ENCODE peak calls at places on chromosomes 5 and 9, in five cellular contexts. One of them, this sample, is unnamed.

GRCh38 chr5:146580237-146580636 is 64.2 kb upstream of the GPR151 start:
- DNase-seq in osteoblast: no peak
- DNase-seq in epithelial cell of proximal tubule: no peak
- DNase-seq in body of pancreas: no peak
- DNase-seq in lower lobe of right lung: no peak
- DNase-seq in this sample: no peak

GRCh38 chr5:34586117-34586885 is 69.8 kb upstream of the RAI14 start:
- DNase-seq in osteoblast: peak; percentile 79
- DNase-seq in epithelial cell of proximal tubule: peak; percentile 72
- DNase-seq in body of pancreas: no peak
- DNase-seq in lower lobe of right lung: no peak
- DNase-seq in this sample: no peak

GRCh38 chr9:99565203-99565602 is 256.5 kb upstream of the NR4A3 start:
- DNase-seq in osteoblast: no peak
- DNase-seq in epithelial cell of proximal tubule: no peak
- DNase-seq in body of pancreas: no peak
- DNase-seq in lower lobe of right lung: no peak
- DNase-seq in this sample: no peak

GRCh38 chr5:136750507-136750906 is 385.2 kb upstream of the TRPC7 start:
- DNase-seq in osteoblast: no peak
- DNase-seq in epithelial cell of proximal tubule: no peak
- DNase-seq in body of pancreas: no peak
- DNase-seq in lower lobe of right lung: no peak
- DNase-seq in this sample: no peak

GRCh38 chr9:129282308-129283211 is 104.5 kb upstream of the IER5L start:
- DNase-seq in osteoblast: peak; percentile 60
- DNase-seq in epithelial cell of proximal tubule: no peak
- DNase-seq in body of pancreas: peak; percentile 69
- DNase-seq in lower lobe of right lung: peak; percentile 59
- DNase-seq in this sample: peak; percentile 68

GRCh38 chr5:175590471-175590881 is 67.4 kb upstream of the HRH2 start:
- DNase-seq in osteoblast: peak; percentile 90
- DNase-seq in epithelial cell of proximal tubule: no peak
- DNase-seq in body of pancreas: no peak
- DNase-seq in lower lobe of right lung: no peak
- DNase-seq in this sample: no peak

GRCh38 chr5:17127743-17128231 is 89.6 kb upstream of the BASP1 start:
- DNase-seq in osteoblast: peak; percentile 88
- DNase-seq in epithelial cell of proximal tubule: no peak
- DNase-seq in body of pancreas: no peak
- DNase-seq in lower lobe of right lung: no peak
- DNase-seq in this sample: no peak

GRCh38 chr5:147887026-147887627 is 8.6 kb downstream of the SCGB3A2 start:
- DNase-seq in osteoblast: no peak
- DNase-seq in epithelial cell of proximal tubule: no peak
- DNase-seq in body of pancreas: peak; percentile 40
- DNase-seq in lower lobe of right lung: no peak
- DNase-seq in this sample: no peak

GRCh38 chr5:173941758-173942401 is 47.1 kb upstream of the C5orf47 start:
- DNase-seq in osteoblast: no peak
- DNase-seq in epithelial cell of proximal tubule: peak; percentile 67
- DNase-seq in body of pancreas: no peak
- DNase-seq in lower lobe of right lung: no peak
- DNase-seq in this sample: no peak

GRCh38 chr9:82810902-82811301 is 252.0 kb downstream of the RASEF start:
- DNase-seq in osteoblast: no peak
- DNase-seq in epithelial cell of proximal tubule: peak; percentile 59
- DNase-seq in body of pancreas: no peak
- DNase-seq in lower lobe of right lung: no peak
- DNase-seq in this sample: no peak

GRCh38 chr5:167511276-167511675 is 780.2 kb upstream of the WWC1 start:
- DNase-seq in osteoblast: no peak
- DNase-seq in epithelial cell of proximal tubule: no peak
- DNase-seq in body of pancreas: no peak
- DNase-seq in lower lobe of right lung: no peak
- DNase-seq in this sample: peak; percentile 5

GRCh38 chr9:93346240-93347112 is 105.0 kb upstream of the FAM120A start:
- DNase-seq in osteoblast: no peak
- DNase-seq in epithelial cell of proximal tubule: no peak
- DNase-seq in body of pancreas: no peak
- DNase-seq in lower lobe of right lung: no peak
- DNase-seq in this sample: peak; percentile 89

GRCh38 chr9:35759795-35760194 is 5.7 kb upstream of the MSMP start:
- DNase-seq in osteoblast: no peak
- DNase-seq in epithelial cell of proximal tubule: no peak
- DNase-seq in body of pancreas: no peak
- DNase-seq in lower lobe of right lung: no peak
- DNase-seq in this sample: no peak

GRCh38 chr9:98791147-98792095 is 4.9 kb downstream of the ANKS6 start:
- DNase-seq in osteoblast: peak; percentile 100
- DNase-seq in epithelial cell of proximal tubule: peak; percentile 83
- DNase-seq in body of pancreas: peak; percentile 83
- DNase-seq in lower lobe of right lung: peak; percentile 84
- DNase-seq in this sample: peak; percentile 93

GRCh38 chr9:92610470-92611420 is 59.2 kb downstream of the IPPK start:
- DNase-seq in osteoblast: no peak
- DNase-seq in epithelial cell of proximal tubule: no peak
- DNase-seq in body of pancreas: no peak
- DNase-seq in lower lobe of right lung: no peak
- DNase-seq in this sample: no peak

GRCh38 chr9:127162046-127162445 is 39.6 kb upstream of the ANGPTL2 start:
- DNase-seq in osteoblast: peak; percentile 54
- DNase-seq in epithelial cell of proximal tubule: no peak
- DNase-seq in body of pancreas: no peak
- DNase-seq in lower lobe of right lung: no peak
- DNase-seq in this sample: no peak

GRCh38 chr5:79133121-79133656 is 21.6 kb downstream of the BHMT start:
- DNase-seq in osteoblast: peak; percentile 73
- DNase-seq in epithelial cell of proximal tubule: no peak
- DNase-seq in body of pancreas: no peak
- DNase-seq in lower lobe of right lung: no peak
- DNase-seq in this sample: no peak

GRCh38 chr9:107983191-107983603 is 493.6 kb upstream of the KLF4 start:
- DNase-seq in osteoblast: peak; percentile 79
- DNase-seq in epithelial cell of proximal tubule: no peak
- DNase-seq in body of pancreas: no peak
- DNase-seq in lower lobe of right lung: no peak
- DNase-seq in this sample: no peak

GRCh38 chr5:124736814-124737186 is 9.6 kb downstream of the ZNF608 start:
- DNase-seq in osteoblast: no peak
- DNase-seq in epithelial cell of proximal tubule: no peak
- DNase-seq in body of pancreas: no peak
- DNase-seq in lower lobe of right lung: no peak
- DNase-seq in this sample: no peak

GRCh38 chr9:128160603-128160987 is 530 bp downstream of the BBLN start:
- DNase-seq in osteoblast: peak; percentile 87
- DNase-seq in epithelial cell of proximal tubule: no peak
- DNase-seq in body of pancreas: peak; percentile 22
- DNase-seq in lower lobe of right lung: no peak
- DNase-seq in this sample: peak; percentile 79

GRCh38 chr9:73011956-73012355 is 59.1 kb upstream of the ALDH1A1 start:
- DNase-seq in osteoblast: no peak
- DNase-seq in epithelial cell of proximal tubule: no peak
- DNase-seq in body of pancreas: no peak
- DNase-seq in lower lobe of right lung: no peak
- DNase-seq in this sample: no peak

GRCh38 chr5:110288766-110289165 is 437.7 kb downstream of the TMEM232 start:
- DNase-seq in osteoblast: peak; percentile 54
- DNase-seq in epithelial cell of proximal tubule: no peak
- DNase-seq in body of pancreas: no peak
- DNase-seq in lower lobe of right lung: no peak
- DNase-seq in this sample: no peak

GRCh38 chr9:23811633-23812032 is 14.4 kb downstream of the ELAVL2 start:
- DNase-seq in osteoblast: no peak
- DNase-seq in epithelial cell of proximal tubule: no peak
- DNase-seq in body of pancreas: no peak
- DNase-seq in lower lobe of right lung: no peak
- DNase-seq in this sample: no peak

GRCh38 chr9:36141288-36141687 is 4.8 kb downstream of the GLIPR2 start:
- DNase-seq in osteoblast: peak; percentile 86
- DNase-seq in epithelial cell of proximal tubule: no peak
- DNase-seq in body of pancreas: no peak
- DNase-seq in lower lobe of right lung: no peak
- DNase-seq in this sample: peak; percentile 76

GRCh38 chr5:41871866-41872265 is 1.6 kb upstream of the OXCT1 start:
- DNase-seq in osteoblast: peak; percentile 90
- DNase-seq in epithelial cell of proximal tubule: peak; percentile 68
- DNase-seq in body of pancreas: peak; percentile 48
- DNase-seq in lower lobe of right lung: no peak
- DNase-seq in this sample: no peak

GRCh38 chr5:122493091-122493775 is 181.2 kb downstream of the SNCAIP start:
- DNase-seq in osteoblast: no peak
- DNase-seq in epithelial cell of proximal tubule: no peak
- DNase-seq in body of pancreas: peak; percentile 83
- DNase-seq in lower lobe of right lung: no peak
- DNase-seq in this sample: no peak

GRCh38 chr9:112751059-112751795 is 667 bp downstream of the SNX30 start:
- DNase-seq in osteoblast: peak; percentile 97
- DNase-seq in epithelial cell of proximal tubule: no peak
- DNase-seq in body of pancreas: peak; percentile 44
- DNase-seq in lower lobe of right lung: peak; percentile 69
- DNase-seq in this sample: peak; percentile 87

GRCh38 chr5:38465702-38466443 is 90.6 kb downstream of the LIFR start:
- DNase-seq in osteoblast: peak; percentile 23
- DNase-seq in epithelial cell of proximal tubule: no peak
- DNase-seq in body of pancreas: no peak
- DNase-seq in lower lobe of right lung: no peak
- DNase-seq in this sample: no peak

GRCh38 chr5:38468202-38468656 is 88.2 kb downstream of the LIFR start:
- DNase-seq in osteoblast: peak; percentile 98
- DNase-seq in epithelial cell of proximal tubule: no peak
- DNase-seq in body of pancreas: no peak
- DNase-seq in lower lobe of right lung: no peak
- DNase-seq in this sample: no peak

GRCh38 chr5:38468978-38469706 is 87.3 kb downstream of the LIFR start:
- DNase-seq in osteoblast: peak; percentile 77
- DNase-seq in epithelial cell of proximal tubule: no peak
- DNase-seq in body of pancreas: peak; percentile 36
- DNase-seq in lower lobe of right lung: no peak
- DNase-seq in this sample: peak; percentile 38

GRCh38 chr5:38466444-38467189 is 89.8 kb downstream of the LIFR start:
- DNase-seq in osteoblast: peak; percentile 78
- DNase-seq in epithelial cell of proximal tubule: no peak
- DNase-seq in body of pancreas: peak; percentile 41
- DNase-seq in lower lobe of right lung: peak; percentile 64
- DNase-seq in this sample: peak; percentile 30

GRCh38 chr5:38467353-38468040 is 88.9 kb downstream of the LIFR start:
- DNase-seq in osteoblast: peak; percentile 75
- DNase-seq in epithelial cell of proximal tubule: no peak
- DNase-seq in body of pancreas: no peak
- DNase-seq in lower lobe of right lung: no peak
- DNase-seq in this sample: peak; percentile 63
- H3K4me3 ChIP-seq in osteoblast: peak overlapping the region; percentile 43
- H3K4me3 ChIP-seq in epithelial cell of proximal tubule: no peak overlapping the region
- H3K4me3 ChIP-seq in body of pancreas: no peak overlapping the region
- H3K4me3 ChIP-seq in lower lobe of right lung: no peak overlapping the region
- H3K4me3 ChIP-seq in this sample: no peak overlapping the region

GRCh38 chr5:172685036-172685435 is 44.0 kb downstream of the NEURL1B start:
- DNase-seq in osteoblast: peak; percentile 81
- DNase-seq in epithelial cell of proximal tubule: no peak
- DNase-seq in body of pancreas: no peak
- DNase-seq in lower lobe of right lung: no peak
- DNase-seq in this sample: no peak

GRCh38 chr5:172681421-172681820 is 40.4 kb downstream of the NEURL1B start:
- DNase-seq in osteoblast: peak; percentile 77
- DNase-seq in epithelial cell of proximal tubule: no peak
- DNase-seq in body of pancreas: no peak
- DNase-seq in lower lobe of right lung: no peak
- DNase-seq in this sample: no peak

GRCh38 chr5:172686111-172686510 is 45.0 kb downstream of the NEURL1B start:
- DNase-seq in osteoblast: peak; percentile 98
- DNase-seq in epithelial cell of proximal tubule: no peak
- DNase-seq in body of pancreas: no peak
- DNase-seq in lower lobe of right lung: no peak
- DNase-seq in this sample: no peak

GRCh38 chr5:172683264-172683663 is 42.2 kb downstream of the NEURL1B start:
- DNase-seq in osteoblast: peak; percentile 30
- DNase-seq in epithelial cell of proximal tubule: no peak
- DNase-seq in body of pancreas: no peak
- DNase-seq in lower lobe of right lung: no peak
- DNase-seq in this sample: peak; percentile 90

DNA sequence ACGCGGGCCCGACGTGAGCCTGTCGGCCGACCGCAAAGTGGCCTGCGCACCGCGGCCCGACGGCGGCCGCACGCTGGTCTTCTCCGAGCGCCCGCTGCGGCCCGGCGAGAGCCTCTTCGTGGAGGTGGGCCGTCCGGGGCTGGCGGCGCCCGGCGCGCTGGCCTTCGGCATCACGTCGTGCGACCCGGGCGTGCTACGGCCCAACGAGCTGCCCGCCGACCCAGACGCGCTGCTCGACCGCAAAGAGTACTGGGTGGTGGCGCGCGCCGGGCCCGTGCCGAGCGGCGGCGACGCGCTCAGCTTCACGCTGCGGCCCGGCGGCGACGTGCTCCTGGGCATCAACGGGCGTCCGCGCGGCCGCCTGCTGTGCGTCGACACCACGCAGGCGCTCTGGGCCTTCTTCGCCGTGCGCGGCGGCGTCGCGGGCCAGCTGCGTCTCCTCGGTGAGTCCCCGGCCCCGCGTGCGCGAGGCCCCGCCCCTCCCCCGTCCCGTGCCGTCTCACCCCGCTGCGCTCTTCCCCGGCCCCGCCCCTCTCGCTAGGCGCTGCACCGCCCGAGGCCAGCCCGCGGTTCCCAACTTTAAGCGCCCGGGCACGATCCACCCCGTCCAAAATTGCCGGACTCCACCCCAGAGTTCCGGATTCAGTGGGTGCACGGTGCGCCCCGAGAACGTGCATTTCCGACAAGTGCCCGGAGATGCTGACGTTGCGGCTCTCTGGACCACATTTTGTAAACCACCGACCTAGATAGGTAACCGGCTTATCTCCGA is 42.8 kb downstream of the NEURL1B start:
- DNase-seq in osteoblast: peak; percentile 55
- DNase-seq in epithelial cell of proximal tubule: no peak
- DNase-seq in body of pancreas: no peak
- DNase-seq in lower lobe of right lung: no peak
- DNase-seq in this sample: peak; percentile 95
- H3K4me3 ChIP-seq in osteoblast: no peak overlapping the region
- H3K4me3 ChIP-seq in epithelial cell of proximal tubule: no peak overlapping the region
- H3K4me3 ChIP-seq in body of pancreas: no peak overlapping the region
- H3K4me3 ChIP-seq in lower lobe of right lung: peak overlapping the region; percentile 19
- H3K4me3 ChIP-seq in this sample: peak overlapping the region; percentile 46

GRCh38 chr5:158759276-158759675 is 340.4 kb downstream of the EBF1 start:
- DNase-seq in osteoblast: no peak
- DNase-seq in epithelial cell of proximal tubule: no peak
- DNase-seq in body of pancreas: no peak
- DNase-seq in lower lobe of right lung: no peak
- DNase-seq in this sample: no peak
- H3K4me3 ChIP-seq in osteoblast: peak overlapping the region; percentile 24
- H3K4me3 ChIP-seq in epithelial cell of proximal tubule: no peak overlapping the region
- H3K4me3 ChIP-seq in body of pancreas: no peak overlapping the region
- H3K4me3 ChIP-seq in lower lobe of right lung: no peak overlapping the region
- H3K4me3 ChIP-seq in this sample: no peak overlapping the region

DNA sequence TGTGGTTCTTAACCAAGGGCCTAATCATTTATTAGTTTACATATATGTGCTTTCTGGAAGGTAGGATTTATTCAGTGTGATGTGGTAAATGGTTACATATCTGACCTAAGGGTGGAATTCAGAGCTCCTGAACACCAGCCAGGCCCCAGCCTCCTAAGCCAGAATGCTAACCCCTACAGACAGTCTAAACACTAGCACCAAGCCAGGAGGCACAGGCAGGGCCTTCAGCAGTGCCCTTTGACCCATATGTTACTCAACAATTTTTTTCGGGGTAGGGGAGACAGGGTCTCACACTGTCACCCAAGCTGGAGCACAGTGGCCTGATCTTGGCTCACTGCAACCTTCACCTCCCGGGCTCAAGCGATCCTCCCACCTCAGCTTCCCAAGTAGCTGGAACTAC is 40.3 kb downstream of the PRKACG start:
- DNase-seq in osteoblast: no peak
- DNase-seq in epithelial cell of proximal tubule: no peak
- DNase-seq in body of pancreas: no peak
- DNase-seq in lower lobe of right lung: no peak
- DNase-seq in this sample: no peak
- H3K4me3 ChIP-seq in osteoblast: no peak overlapping the region
- H3K4me3 ChIP-seq in epithelial cell of proximal tubule: no peak overlapping the region
- H3K4me3 ChIP-seq in body of pancreas: no peak overlapping the region
- H3K4me3 ChIP-seq in lower lobe of right lung: peak overlapping the region; percentile 47
- H3K4me3 ChIP-seq in this sample: no peak overlapping the region

This sample was measured in H7.